ENCODE peak calls at places on chromosomes 6 and 20, in five cellular contexts. Z is OCI-LY7, O is cardiac fibroblast, G is epithelial cell of esophagus, N is AG04450. K is an unnamed sample.

GRCh38 chr20:402898-403581 is 5.1 kb upstream of the RBCK1 start:
- DNase-seq in Z (no peak), O (no peak), G (no peak), N (no peak), K (no peak)

GRCh38 chr20:63498950-63499332 is at the start of gene EEF1A2:
- DNase-seq in Z (peak; percentile 37), O (no peak), G (no peak), N (no peak), K (peak; percentile 48)

GRCh38 chr6:73107016-73107415 is 118.3 kb downstream of the KHDC1L start:
- DNase-seq in Z (no peak), O (no peak), G (peak; percentile 32), N (no peak), K (no peak)

GRCh38 chr6:135012764-135013163 is 41.9 kb downstream of the HBS1L start:
- DNase-seq in Z (no peak), O (peak; percentile 32), G (peak; percentile 28), N (peak; percentile 34), K (peak; percentile 62)

GRCh38 chr6:84773431-84774173 is 9.2 kb upstream of the TBX18 start:
- DNase-seq in Z (no peak), O (peak; percentile 66), G (peak; percentile 56), N (no peak), K (peak; percentile 64)

GRCh38 chr6:38212579-38212978 is 393.1 kb downstream of the ZFAND3 start:
- DNase-seq in Z (no peak), O (peak; percentile 8), G (no peak), N (no peak), K (no peak)

GRCh38 chr20:2839732-2840137 is 720 bp downstream of the PCED1A start:
- DNase-seq in Z (no peak), O (no peak), G (no peak), N (no peak), K (no peak)

GRCh38 chr6:165986647-165987482 is 180.8 kb downstream of the TBXT start:
- DNase-seq in Z (no peak), O (peak; percentile 44), G (no peak), N (no peak), K (no peak)

GRCh38 chr6:41577865-41578713 is 31.9 kb downstream of the FOXP4 start:
- DNase-seq in Z (no peak), O (peak; percentile 29), G (peak; percentile 67), N (no peak), K (peak; percentile 64)

GRCh38 chr6:118999494-118999893 is 64.5 kb upstream of the MCM9 start:
- DNase-seq in Z (no peak), O (no peak), G (no peak), N (no peak), K (no peak)

GRCh38 chr6:2575191-2575590 is 175.5 kb downstream of the MYLK4 start:
- DNase-seq in Z (no peak), O (no peak), G (no peak), N (no peak), K (no peak)

GRCh38 chr6:4687989-4688947 is 87.9 kb upstream of the CDYL start:
- DNase-seq in Z (no peak), O (peak; percentile 71), G (peak; percentile 92), N (peak; percentile 42), K (peak; percentile 73)

GRCh38 chr6:151161363-151161762 is 78.4 kb upstream of the AKAP12 start:
- DNase-seq in Z (no peak), O (no peak), G (no peak), N (no peak), K (no peak)

GRCh38 chr6:17226766-17227338 is 54.3 kb upstream of the RBM24 start:
- DNase-seq in Z (no peak), O (no peak), G (no peak), N (no peak), K (peak; percentile 10)

GRCh38 chr6:152380993-152381898 is 255.9 kb downstream of the SYNE1 start:
- DNase-seq in Z (no peak), O (peak; percentile 96), G (peak; percentile 56), N (peak; percentile 88), K (peak; percentile 96)

GRCh38 chr6:3022765-3023662 is 23.3 kb downstream of the NQO2 start:
- DNase-seq in Z (no peak), O (no peak), G (no peak), N (no peak), K (peak; percentile 36)

GRCh38 chr6:36444470-36444869 is 1.7 kb downstream of the KCTD20 start:
- DNase-seq in Z (no peak), O (peak; percentile 96), G (peak; percentile 72), N (no peak), K (peak; percentile 38)
- TF ChIP-seq CTCF in Z (no peak), O (no peak), G (no peak), N (no peak), K (no peak)

GRCh38 chr20:49483706-49484101 is 1.2 kb upstream of the KCNB1 start:
- DNase-seq in Z (no peak), O (no peak), G (no peak), N (no peak), K (no peak)
- H3K4me3 ChIP-seq in Z (no peak overlapping the region), O (peak overlapping the region; percentile 37), G (no peak overlapping the region), N (no peak overlapping the region), K (peak overlapping the region; percentile 28)

GRCh38 chr20:48406462-48407235 is 421.1 kb downstream of the PREX1 start:
- DNase-seq in Z (no peak), O (no peak), G (no peak), N (no peak), K (no peak)

GRCh38 chr20:48404598-48404997 is 423.2 kb downstream of the PREX1 start:
- DNase-seq in Z (peak; percentile 16), O (no peak), G (no peak), N (no peak), K (no peak)

GRCh38 chr20:48403362-48403761 is 424.4 kb downstream of the PREX1 start:
- DNase-seq in Z (no peak), O (no peak), G (no peak), N (no peak), K (no peak)

GRCh38 chr20:48407710-48408109 is 420.1 kb downstream of the PREX1 start:
- DNase-seq in Z (no peak), O (no peak), G (no peak), N (no peak), K (no peak)

GRCh38 chr20:48405909-48406308 is 421.9 kb downstream of the PREX1 start:
- DNase-seq in Z (no peak), O (no peak), G (no peak), N (no peak), K (no peak)
- TF ChIP-seq CTCF in Z (no peak), O (no peak), G (no peak), N (no peak), K (no peak)

GRCh38 chr6:7111095-7111690 is 3.4 kb downstream of the RREB1 start:
- DNase-seq in Z (no peak), O (no peak), G (no peak), N (no peak), K (no peak)

GRCh38 chr6:7108964-7109836 is 1.4 kb downstream of the RREB1 start:
- DNase-seq in Z (peak; percentile 34), O (peak; percentile 83), G (peak; percentile 81), N (peak; percentile 46), K (peak; percentile 87)

GRCh38 chr6:7108196-7108963 is 619 bp downstream of the RREB1 start:
- DNase-seq in Z (peak; percentile 31), O (peak; percentile 57), G (peak; percentile 63), N (no peak), K (peak; percentile 81)

GRCh38 chr6:7107578-7108195 is at the start of gene RREB1:
- DNase-seq in Z (peak; percentile 68), O (peak; percentile 74), G (peak; percentile 55), N (no peak), K (peak; percentile 81)

DNA sequence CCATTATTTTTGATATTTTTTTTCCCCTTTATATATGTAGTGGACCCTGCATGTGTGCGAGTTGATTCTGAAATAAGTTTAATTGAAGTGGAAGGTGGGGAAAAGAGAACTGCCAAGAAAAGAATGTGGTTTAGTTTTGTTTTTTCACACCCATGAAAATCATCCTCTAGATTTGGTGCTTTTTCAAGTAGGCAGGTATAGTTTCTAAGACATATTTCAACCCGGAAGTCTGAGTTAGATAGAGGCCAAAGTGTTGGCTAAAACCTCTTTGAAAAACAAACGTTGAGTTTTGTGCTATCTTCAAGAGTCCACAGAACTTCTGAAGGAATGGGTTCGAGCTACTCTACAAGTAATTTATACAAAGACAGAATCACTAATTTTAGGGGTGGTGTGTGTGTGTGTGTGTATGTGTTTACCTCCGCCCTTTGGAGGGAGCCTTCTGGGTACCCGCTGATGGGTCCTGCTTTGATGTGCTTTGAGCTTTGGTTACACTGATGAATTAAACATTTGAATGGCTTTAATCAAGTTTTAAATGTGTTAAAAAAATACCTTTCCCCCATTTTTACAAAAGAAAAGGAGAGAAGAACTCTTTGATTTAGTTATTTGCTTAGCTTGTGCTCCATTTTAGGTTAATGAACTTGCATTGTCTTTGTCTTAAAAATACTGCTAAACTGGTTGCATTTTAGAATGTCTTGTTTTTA is 2.5 kb downstream of the RREB1 start:
- DNase-seq in Z (no peak), O (no peak), G (no peak), N (no peak), K (no peak)
- H3K4me3 ChIP-seq in Z (peak overlapping the region; percentile 87), O (peak overlapping the region; percentile 93), G (peak overlapping the region; percentile 95), N (peak overlapping the region; percentile 88), K (peak overlapping the region; percentile 99)

K was measured in foreskin fibroblast.